ENCODE peak calls at places on chromosomes 1 and 21, in seven cellular contexts. One of them, this sample, is unnamed.

GRCh38 chr21:15976807-15977206 is 247.0 kb downstream of the USP25 start:
- DNase-seq in AG10803: no peak
- DNase-seq in BJ: no peak
- DNase-seq in cardiac muscle cell: peak
- DNase-seq in NB4: peak
- DNase-seq in foreskin fibroblast: peak
- DNase-seq in fibroblast of villous mesenchyme: no peak
- DNase-seq in this sample: peak

GRCh38 chr21:46097826-46098286 is at the start of gene COL6A2:
- DNase-seq in AG10803: peak
- DNase-seq in BJ: no peak
- DNase-seq in cardiac muscle cell: peak
- DNase-seq in NB4: no peak
- DNase-seq in foreskin fibroblast: peak
- DNase-seq in fibroblast of villous mesenchyme: peak
- DNase-seq in this sample: peak

GRCh38 chr1:210223174-210223904 is 9.3 kb upstream of the SERTAD4 start:
- DNase-seq in AG10803: peak
- DNase-seq in BJ: no peak
- DNase-seq in cardiac muscle cell: no peak
- DNase-seq in NB4: no peak
- DNase-seq in foreskin fibroblast: peak
- DNase-seq in fibroblast of villous mesenchyme: no peak
- DNase-seq in this sample: no peak

GRCh38 chr21:45228171-45228641 is 59.5 kb downstream of the POFUT2 start:
- DNase-seq in AG10803: peak
- DNase-seq in BJ: peak
- DNase-seq in cardiac muscle cell: peak
- DNase-seq in NB4: no peak
- DNase-seq in foreskin fibroblast: peak
- DNase-seq in fibroblast of villous mesenchyme: peak
- DNase-seq in this sample: peak

GRCh38 chr1:165369255-165369848 is 12.8 kb upstream of the LMX1A start:
- DNase-seq in AG10803: peak
- DNase-seq in BJ: no peak
- DNase-seq in cardiac muscle cell: peak
- DNase-seq in NB4: peak
- DNase-seq in foreskin fibroblast: peak
- DNase-seq in fibroblast of villous mesenchyme: peak
- DNase-seq in this sample: peak

GRCh38 chr1:98210064-98210463 is 289.2 kb upstream of the DPYD start:
- DNase-seq in AG10803: peak
- DNase-seq in BJ: peak
- DNase-seq in cardiac muscle cell: peak
- DNase-seq in NB4: no peak
- DNase-seq in foreskin fibroblast: peak
- DNase-seq in fibroblast of villous mesenchyme: peak
- DNase-seq in this sample: peak

GRCh38 chr1:103514920-103515503 is 10.5 kb upstream of the RNPC3 start:
- DNase-seq in AG10803: peak
- DNase-seq in BJ: no peak
- DNase-seq in cardiac muscle cell: peak
- DNase-seq in NB4: peak
- DNase-seq in foreskin fibroblast: peak
- DNase-seq in fibroblast of villous mesenchyme: peak
- DNase-seq in this sample: peak

GRCh38 chr1:67535474-67535873 is 105.3 kb upstream of the SERBP1 start:
- DNase-seq in AG10803: peak
- DNase-seq in BJ: peak
- DNase-seq in cardiac muscle cell: peak
- DNase-seq in NB4: peak
- DNase-seq in foreskin fibroblast: peak
- DNase-seq in fibroblast of villous mesenchyme: peak
- DNase-seq in this sample: peak

GRCh38 chr1:29398431-29398830 is 162.1 kb downstream of the PTPRU start:
- DNase-seq in AG10803: peak
- DNase-seq in BJ: no peak
- DNase-seq in cardiac muscle cell: no peak
- DNase-seq in NB4: no peak
- DNase-seq in foreskin fibroblast: no peak
- DNase-seq in fibroblast of villous mesenchyme: no peak
- DNase-seq in this sample: no peak

GRCh38 chr1:29397256-29397590 is 160.9 kb downstream of the PTPRU start:
- DNase-seq in AG10803: no peak
- DNase-seq in BJ: no peak
- DNase-seq in cardiac muscle cell: no peak
- DNase-seq in NB4: no peak
- DNase-seq in foreskin fibroblast: no peak
- DNase-seq in fibroblast of villous mesenchyme: no peak
- DNase-seq in this sample: no peak

GRCh38 chr1:29396438-29397255 is 160.3 kb downstream of the PTPRU start:
- DNase-seq in AG10803: peak
- DNase-seq in BJ: no peak
- DNase-seq in cardiac muscle cell: peak
- DNase-seq in NB4: no peak
- DNase-seq in foreskin fibroblast: peak
- DNase-seq in fibroblast of villous mesenchyme: peak
- DNase-seq in this sample: peak

GRCh38 chr1:29397981-29398380 is 161.7 kb downstream of the PTPRU start:
- DNase-seq in AG10803: no peak
- DNase-seq in BJ: no peak
- DNase-seq in cardiac muscle cell: no peak
- DNase-seq in NB4: no peak
- DNase-seq in foreskin fibroblast: no peak
- DNase-seq in fibroblast of villous mesenchyme: no peak
- DNase-seq in this sample: no peak

GRCh38 chr1:29399465-29399864 is 163.1 kb downstream of the PTPRU start:
- DNase-seq in AG10803: no peak
- DNase-seq in BJ: no peak
- DNase-seq in cardiac muscle cell: no peak
- DNase-seq in NB4: no peak
- DNase-seq in foreskin fibroblast: no peak
- DNase-seq in fibroblast of villous mesenchyme: no peak
- DNase-seq in this sample: no peak
- TF ChIP-seq CTCF in AG10803: no peak
- TF ChIP-seq CTCF in BJ: no peak
- TF ChIP-seq CTCF in cardiac muscle cell: no peak
- TF ChIP-seq CTCF in NB4: no peak
- TF ChIP-seq CTCF in foreskin fibroblast: no peak
- TF ChIP-seq CTCF in fibroblast of villous mesenchyme: no peak
- TF ChIP-seq CTCF in this sample: no peak

GRCh38 chr1:110675060-110675791 is 486 bp upstream of the KCNA3 start:
- DNase-seq in AG10803: no peak
- DNase-seq in BJ: no peak
- DNase-seq in cardiac muscle cell: no peak
- DNase-seq in NB4: no peak
- DNase-seq in foreskin fibroblast: no peak
- DNase-seq in fibroblast of villous mesenchyme: no peak
- DNase-seq in this sample: no peak
- H3K4me3 ChIP-seq in AG10803: no peak
- H3K4me3 ChIP-seq in BJ: peak
- H3K4me3 ChIP-seq in cardiac muscle cell: peak
- H3K4me3 ChIP-seq in NB4: no peak
- H3K4me3 ChIP-seq in foreskin fibroblast: peak
- H3K4me3 ChIP-seq in fibroblast of villous mesenchyme: peak
- H3K4me3 ChIP-seq in this sample: peak

GRCh38 chr21:37032293-37032692 is 25.8 kb downstream of the RIPPLY3 start:
- DNase-seq in AG10803: no peak
- DNase-seq in BJ: no peak
- DNase-seq in cardiac muscle cell: no peak
- DNase-seq in NB4: no peak
- DNase-seq in foreskin fibroblast: no peak
- DNase-seq in fibroblast of villous mesenchyme: no peak
- DNase-seq in this sample: no peak

GRCh38 chr21:37030864-37031263 is 24.4 kb downstream of the RIPPLY3 start:
- DNase-seq in AG10803: no peak
- DNase-seq in BJ: no peak
- DNase-seq in cardiac muscle cell: no peak
- DNase-seq in NB4: no peak
- DNase-seq in foreskin fibroblast: no peak
- DNase-seq in fibroblast of villous mesenchyme: no peak
- DNase-seq in this sample: no peak

GRCh38 chr21:37032877-37033471 is 26.5 kb downstream of the RIPPLY3 start:
- DNase-seq in AG10803: peak
- DNase-seq in BJ: peak
- DNase-seq in cardiac muscle cell: no peak
- DNase-seq in NB4: no peak
- DNase-seq in foreskin fibroblast: peak
- DNase-seq in fibroblast of villous mesenchyme: peak
- DNase-seq in this sample: peak

GRCh38 chr21:37028579-37028978 is 22.1 kb downstream of the RIPPLY3 start:
- DNase-seq in AG10803: no peak
- DNase-seq in BJ: no peak
- DNase-seq in cardiac muscle cell: no peak
- DNase-seq in NB4: no peak
- DNase-seq in foreskin fibroblast: peak
- DNase-seq in fibroblast of villous mesenchyme: no peak
- DNase-seq in this sample: peak
- TF ChIP-seq CTCF in AG10803: no peak
- TF ChIP-seq CTCF in BJ: no peak
- TF ChIP-seq CTCF in cardiac muscle cell: no peak
- TF ChIP-seq CTCF in NB4: no peak
- TF ChIP-seq CTCF in foreskin fibroblast: no peak
- TF ChIP-seq CTCF in fibroblast of villous mesenchyme: no peak
- TF ChIP-seq CTCF in this sample: peak

DNA sequence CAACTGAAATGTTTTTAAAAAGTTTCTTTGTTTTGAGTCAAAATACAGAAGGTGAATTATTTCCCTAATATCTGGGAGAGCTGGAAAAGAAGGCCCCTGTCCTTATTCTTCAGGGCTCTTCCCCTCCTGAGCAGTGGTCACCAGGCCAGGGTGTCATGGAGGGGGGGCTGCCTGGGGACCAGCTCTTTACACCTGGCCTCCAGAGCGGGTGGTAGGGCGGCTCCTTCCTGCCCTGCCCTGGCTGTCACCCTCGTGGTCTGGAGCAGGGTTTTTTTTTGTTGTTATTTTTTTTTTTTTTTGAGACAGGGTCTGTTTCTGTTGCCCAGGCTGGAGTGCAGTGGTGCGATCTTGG is 6.6 kb downstream of the SKI start:
- DNase-seq in AG10803: no peak
- DNase-seq in BJ: no peak
- DNase-seq in cardiac muscle cell: no peak
- DNase-seq in NB4: no peak
- DNase-seq in foreskin fibroblast: no peak
- DNase-seq in fibroblast of villous mesenchyme: no peak
- DNase-seq in this sample: no peak
- H3K4me3 ChIP-seq in AG10803: peak
- H3K4me3 ChIP-seq in BJ: no peak
- H3K4me3 ChIP-seq in cardiac muscle cell: no peak
- H3K4me3 ChIP-seq in NB4: no peak
- H3K4me3 ChIP-seq in foreskin fibroblast: no peak
- H3K4me3 ChIP-seq in fibroblast of villous mesenchyme: peak
- H3K4me3 ChIP-seq in this sample: peak

GRCh38 chr1:10693497-10694273 is 102.8 kb downstream of the CASZ1 start:
- DNase-seq in AG10803: no peak
- DNase-seq in BJ: no peak
- DNase-seq in cardiac muscle cell: peak
- DNase-seq in NB4: peak
- DNase-seq in foreskin fibroblast: peak
- DNase-seq in fibroblast of villous mesenchyme: peak
- DNase-seq in this sample: peak

GRCh38 chr1:10691740-10692125 is 104.7 kb downstream of the CASZ1 start:
- DNase-seq in AG10803: peak
- DNase-seq in BJ: no peak
- DNase-seq in cardiac muscle cell: no peak
- DNase-seq in NB4: no peak
- DNase-seq in foreskin fibroblast: no peak
- DNase-seq in fibroblast of villous mesenchyme: no peak
- DNase-seq in this sample: no peak

GRCh38 chr1:10691075-10691739 is 105.2 kb downstream of the CASZ1 start:
- DNase-seq in AG10803: no peak
- DNase-seq in BJ: no peak
- DNase-seq in cardiac muscle cell: no peak
- DNase-seq in NB4: no peak
- DNase-seq in foreskin fibroblast: no peak
- DNase-seq in fibroblast of villous mesenchyme: no peak
- DNase-seq in this sample: no peak

GRCh38 chr1:10693152-10693496 is 103.3 kb downstream of the CASZ1 start:
- DNase-seq in AG10803: no peak
- DNase-seq in BJ: no peak
- DNase-seq in cardiac muscle cell: no peak
- DNase-seq in NB4: no peak
- DNase-seq in foreskin fibroblast: no peak
- DNase-seq in fibroblast of villous mesenchyme: no peak
- DNase-seq in this sample: no peak

DNA sequence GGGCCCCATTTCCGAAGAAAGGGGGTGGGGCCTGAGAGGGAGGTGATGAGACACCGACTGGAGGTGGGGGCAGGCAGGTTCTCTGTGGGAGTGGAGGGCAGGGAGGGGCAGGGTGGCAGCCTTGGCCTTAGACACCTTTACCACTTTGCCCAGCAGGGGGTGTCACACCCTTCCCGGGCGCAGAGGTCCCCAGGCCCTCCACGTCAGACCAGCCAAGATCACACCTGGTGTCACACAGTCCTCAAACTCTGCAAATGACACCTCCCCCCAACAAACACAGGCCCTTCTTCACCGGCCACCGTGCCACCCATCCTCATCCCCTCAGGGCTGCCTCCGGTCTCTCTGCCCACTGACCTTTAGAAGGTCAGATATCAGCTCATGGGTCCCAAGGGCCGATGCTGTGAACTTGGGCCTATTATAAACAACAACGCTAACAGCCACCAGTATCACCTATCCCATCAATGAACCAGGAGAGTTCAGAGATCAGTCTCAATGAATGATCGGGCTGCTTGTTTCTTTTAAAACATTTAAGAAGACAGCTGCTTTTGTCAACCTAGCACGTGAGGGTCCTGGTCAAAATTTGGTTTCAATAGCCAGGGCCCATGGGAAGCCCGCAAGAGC is 103.9 kb downstream of the CASZ1 start:
- DNase-seq in AG10803: no peak
- DNase-seq in BJ: no peak
- DNase-seq in cardiac muscle cell: peak
- DNase-seq in NB4: peak
- DNase-seq in foreskin fibroblast: no peak
- DNase-seq in fibroblast of villous mesenchyme: no peak
- DNase-seq in this sample: no peak
- TF ChIP-seq CTCF in AG10803: no peak
- TF ChIP-seq CTCF in BJ: peak
- TF ChIP-seq CTCF in cardiac muscle cell: peak
- TF ChIP-seq CTCF in NB4: peak
- TF ChIP-seq CTCF in foreskin fibroblast: no peak
- TF ChIP-seq CTCF in fibroblast of villous mesenchyme: peak
- TF ChIP-seq CTCF in this sample: no peak